ENCODE peak calls at places on chromosomes 4 and X, in seven cellular contexts. R, N, Q, L, E, O and M are unnamed samples. For H3K4me1, the result is how much of the 10 kb centered on the place peaks cover.

GRCh38 chr4:26542996-26543395 is 40.9 kb upstream of the TBC1D19 start:
- DNase-seq in N (no peak), E (no peak), L (no peak), R (no peak), O (no peak), Q (no peak), M (no peak)

GRCh38 chr4:116885579-116885978 is 199.8 kb downstream of the TRAM1L1 start:
- DNase-seq in E (no peak), R (no peak), L (no peak), Q (no peak), N (no peak), O (no peak), M (no peak)

GRCh38 chr4:101824500-101824899 is 34.0 kb downstream of the BANK1 start:
- DNase-seq in R (no peak), L (no peak), O (no peak), N (no peak), Q (no peak), E (no peak), M (no peak)

GRCh38 chr4:111652206-111652605 is 493.0 kb upstream of the FAM241A start:
- DNase-seq in N (no peak), E (no peak), O (no peak), Q (no peak), L (no peak), R (no peak), M (no peak)

GRCh38 chrX:20606831-20607230 is 340.1 kb upstream of the RPS6KA3 start:
- DNase-seq in Q (no peak), O (no peak), R (no peak), E (no peak), N (no peak), L (no peak), M (no peak)

GRCh38 chrX:102950908-102951866 is 14.1 kb downstream of the RAB40AL start:
- DNase-seq in O (peak), E (no peak), N (peak), R (peak), L (peak), Q (no peak), M (no peak)

GRCh38 chrX:118530537-118530936 is 34.9 kb downstream of the DOCK11 start:
- DNase-seq in R (no peak), O (no peak), Q (no peak), E (no peak), L (no peak), N (no peak), M (no peak)

GRCh38 chrX:100995469-100995868 is 26.0 kb downstream of the ARL13A start:
- DNase-seq in E (peak), R (no peak), L (no peak), Q (no peak), O (no peak), N (no peak), M (no peak)

GRCh38 chrX:20437678-20438077 is 171.0 kb upstream of the RPS6KA3 start:
- DNase-seq in R (no peak), O (peak), L (no peak), Q (no peak), E (no peak), N (no peak), M (no peak)

GRCh38 chrX:23503835-23504539 is 163.3 kb upstream of the PRDX4 start:
- DNase-seq in O (no peak), L (peak), Q (peak), R (peak), N (peak), E (peak), M (no peak)

GRCh38 chrX:136691028-136691809 is 43.3 kb downstream of the CD40LG start:
- DNase-seq in L (no peak), E (no peak), Q (no peak), N (no peak), O (peak), R (no peak), M (no peak)

GRCh38 chrX:97828454-97828853 is 944.7 kb downstream of the RPA4 start:
- DNase-seq in N (no peak), O (no peak), Q (no peak), L (no peak), R (no peak), E (no peak), M (no peak)

GRCh38 chrX:103919336-103919682 is 43.1 kb upstream of the TMSB15B start:
- DNase-seq in L (peak), E (no peak), Q (no peak), R (peak), O (peak), N (no peak), M (no peak)

GRCh38 chr4:119739796-119740195 is 111.2 kb upstream of the PDE5A start:
- DNase-seq in L (no peak), Q (no peak), E (no peak), R (no peak), N (no peak), O (no peak), M (no peak)

GRCh38 chr4:646460-646859 is 21.1 kb downstream of the PDE6B start:
- DNase-seq in N (no peak), Q (peak), O (no peak), R (no peak), E (no peak), L (no peak), M (no peak)

GRCh38 chr4:33746979-33747378 is 2497.3 kb downstream of the ARAP2 start:
- DNase-seq in N (no peak), O (peak), E (no peak), R (no peak), L (no peak), Q (no peak), M (no peak)

GRCh38 chrX:24774650-24775049 is 80.9 kb downstream of the POLA1 start:
- DNase-seq in L (no peak), Q (no peak), R (no peak), E (no peak), O (no peak), N (no peak), M (no peak)

GRCh38 chr4:104491396-104491821 is 3.3 kb downstream of the CXXC4 start:
- DNase-seq in E (peak), N (peak), O (no peak), L (peak), R (no peak), Q (peak), M (no peak)

GRCh38 chr4:11720292-11720691 is 291.6 kb upstream of the HS3ST1 start:
- DNase-seq in L (peak), R (peak), N (no peak), Q (no peak), E (no peak), O (peak), M (peak)

GRCh38 chr4:24312261-24312913 is 272.0 kb downstream of the DHX15 start:
- DNase-seq in O (no peak), L (no peak), Q (no peak), E (no peak), R (no peak), N (no peak), M (no peak)

GRCh38 chrX:48578661-48579128 is 4.4 kb downstream of the RBM3 start:
- DNase-seq in E (no peak), N (no peak), O (no peak), R (no peak), L (no peak), Q (no peak), M (no peak)

GRCh38 chr4:14749910-14750309 is 252.4 kb upstream of the CPEB2 start:
- DNase-seq in Q (peak), N (peak), R (peak), E (no peak), O (no peak), L (peak), M (no peak)

GRCh38 chrX:1836683-1837082 is 221.8 kb downstream of the ASMT start:
- DNase-seq in Q (no peak), N (no peak), O (no peak), E (no peak), R (no peak), L (peak), M (no peak)

GRCh38 chr4:57190651-57191481 is 80.7 kb upstream of the IGFBP7 start:
- DNase-seq in E (no peak), Q (no peak), O (peak), L (peak), N (no peak), R (no peak), M (peak)

GRCh38 chrX:150942958-150943594 is 40.1 kb upstream of the HMGB3 start:
- DNase-seq in Q (no peak), N (no peak), O (no peak), R (no peak), E (no peak), L (no peak), M (no peak)

GRCh38 chrX:100911731-100912130 is 17.0 kb downstream of the XKRX start:
- DNase-seq in E (no peak), R (no peak), N (no peak), O (no peak), L (no peak), Q (no peak), M (no peak)

GRCh38 chr4:146051724-146052396 is 113.2 kb upstream of the ZNF827 start:
- DNase-seq in O (no peak), L (no peak), R (no peak), Q (no peak), E (no peak), N (no peak), M (no peak)

GRCh38 chr4:99809326-99809725 is 7.3 kb upstream of the DAPP1 start:
- DNase-seq in L (no peak), R (no peak), O (peak), N (no peak), Q (no peak), E (no peak), M (no peak)

GRCh38 chrX:136652822-136653723 is 5.1 kb downstream of the CD40LG start:
- DNase-seq in O (peak), R (peak), L (no peak), Q (no peak), N (no peak), E (peak), M (no peak)

GRCh38 chr4:92199135-92199534 is 104.6 kb upstream of the GRID2 start:
- DNase-seq in N (no peak), E (no peak), Q (no peak), L (no peak), R (no peak), O (no peak), M (no peak)
- H3K27ac ChIP-seq in N (no peak), E (no peak), Q (no peak), L (no peak), R (no peak), O (no peak), M (no peak)

DNA sequence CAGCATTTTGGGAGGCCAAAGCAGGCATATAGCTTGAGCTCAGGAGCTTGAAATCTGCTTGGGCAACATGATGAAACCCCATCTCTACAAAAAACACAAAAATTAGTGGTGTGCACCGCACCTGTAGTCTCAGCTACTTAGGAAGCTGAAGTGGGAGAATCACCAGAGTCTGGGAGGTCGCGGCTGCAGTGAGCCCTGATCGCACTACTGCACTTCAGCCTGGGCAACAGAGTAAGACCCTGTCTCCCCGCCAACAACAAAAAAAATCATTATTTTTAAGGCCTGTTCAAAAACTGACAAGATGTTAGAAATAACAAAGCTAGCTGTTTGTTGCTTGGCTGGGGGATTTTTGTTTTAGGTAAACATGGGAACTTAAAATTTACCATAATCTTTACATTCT is 5.1 kb downstream of the YTHDC1 start:
- DNase-seq in L (no peak), E (no peak), O (no peak), N (no peak), Q (no peak), R (no peak), M (no peak)
- H3K4me1 ChIP-seq in L (half or more), E (half or more), O (under half), N (half or more), Q (half or more), R (under half), M (under half)

DNA sequence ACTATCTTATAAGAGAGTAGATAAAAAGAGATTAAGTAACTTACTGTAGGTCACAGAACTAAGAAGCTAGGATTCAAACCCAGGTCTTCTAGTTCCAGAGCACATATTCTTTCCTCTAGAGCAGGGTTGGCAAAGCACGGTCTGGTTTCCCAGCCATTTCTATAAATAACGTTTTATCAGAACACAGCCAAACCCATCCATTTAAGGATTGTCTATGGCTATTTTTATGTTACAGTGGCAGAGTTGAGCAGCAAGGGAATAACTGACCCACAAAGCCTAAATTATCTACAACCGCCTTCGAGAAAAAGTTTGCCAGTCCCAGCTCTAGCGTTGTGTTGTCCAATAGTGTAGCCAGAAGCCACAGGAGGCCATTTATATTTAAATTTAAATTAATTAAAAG is 7.5 kb downstream of the TMEM144 start:
- DNase-seq in Q (no peak), N (no peak), E (no peak), L (no peak), O (no peak), R (no peak), M (no peak)
- H3K27ac ChIP-seq in Q (no peak), N (no peak), E (no peak), L (no peak), O (no peak), R (no peak), M (no peak)

DNA sequence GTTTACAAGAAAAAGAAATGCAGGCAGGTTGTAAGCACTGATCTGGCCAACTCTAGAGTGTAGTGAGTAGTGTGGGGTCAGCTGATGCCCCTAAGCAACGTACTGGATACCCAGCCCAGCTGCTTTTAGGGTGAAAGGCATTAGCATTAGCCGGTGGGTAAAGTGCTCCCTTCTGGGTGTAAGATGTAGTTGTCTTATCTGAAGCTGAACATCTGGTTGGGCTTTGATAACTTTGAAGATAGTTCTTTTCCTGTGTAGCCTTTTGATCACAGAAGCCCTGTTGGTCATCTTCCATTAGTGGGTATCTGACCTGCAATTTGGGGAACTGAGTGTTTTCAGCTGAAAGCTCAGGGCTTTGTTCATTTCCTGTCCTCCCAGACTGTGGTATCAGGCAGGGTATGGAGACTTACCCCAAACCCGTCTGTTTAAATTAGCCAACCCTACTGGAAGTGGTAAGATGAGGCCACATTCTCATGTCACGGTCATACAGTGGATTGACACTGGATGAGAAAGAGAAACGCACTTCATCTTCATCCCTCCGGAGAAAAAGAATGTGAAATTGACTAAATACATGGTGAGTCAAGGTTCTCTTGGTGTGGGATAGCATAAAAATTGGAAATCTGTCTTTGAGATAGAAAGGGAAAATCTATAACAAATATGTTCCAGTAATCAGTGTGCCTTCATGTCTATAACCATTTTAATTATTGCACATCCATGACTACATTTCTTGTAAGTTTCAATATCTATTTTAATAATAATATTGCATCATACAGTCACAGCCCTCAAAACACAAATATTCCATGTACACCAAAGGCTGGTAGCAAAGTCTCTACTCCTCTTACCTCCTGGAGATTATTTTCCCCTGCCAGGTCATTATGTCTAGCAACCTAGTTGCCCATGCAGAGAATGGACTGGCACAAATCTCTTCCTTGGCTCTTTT is 8.7 kb downstream of the RHOH start:
- DNase-seq in O (peak), N (no peak), Q (no peak), E (no peak), L (no peak), R (no peak), M (no peak)
- H3K4me1 ChIP-seq in O (under half), N (under half), Q (under half), E (under half), L (under half), R (under half), M (under half)